ENCODE peak calls at places on chromosomes 12 and 14, in four cellular contexts. One of them, this sample, is unnamed.

GRCh38 chr12:56510786-56511185 is 10.8 kb upstream of the RBMS2 start:
- DNase-seq in heart right ventricle: no peak
- DNase-seq in tibial artery: no peak
- DNase-seq in colonic mucosa: no peak
- DNase-seq in this sample: no peak

GRCh38 chr14:89243286-89243685 is 173.7 kb downstream of the FOXN3 start:
- DNase-seq in tibial artery: no peak
- DNase-seq in colonic mucosa: no peak
- DNase-seq in heart right ventricle: no peak
- DNase-seq in this sample: no peak

GRCh38 chr14:101088714-101089113 is 185.2 kb upstream of the RTL1 start:
- DNase-seq in heart right ventricle: no peak
- DNase-seq in tibial artery: no peak
- DNase-seq in colonic mucosa: no peak
- DNase-seq in this sample: no peak

GRCh38 chr12:116172224-116172849 is 105.2 kb downstream of the MED13L start:
- DNase-seq in tibial artery: no peak
- DNase-seq in heart right ventricle: no peak
- DNase-seq in colonic mucosa: no peak
- DNase-seq in this sample: no peak

GRCh38 chr12:8742501-8742900 is 44.7 kb downstream of the RIMKLB start:
- DNase-seq in heart right ventricle: no peak
- DNase-seq in colonic mucosa: no peak
- DNase-seq in tibial artery: no peak
- DNase-seq in this sample: no peak

GRCh38 chr12:2265461-2266167 is 212.8 kb downstream of the CACNA1C start:
- DNase-seq in tibial artery: no peak
- DNase-seq in heart right ventricle: no peak
- DNase-seq in colonic mucosa: no peak
- DNase-seq in this sample: no peak

GRCh38 chr12:113448874-113449273 is 22.8 kb downstream of the LHX5 start:
- DNase-seq in tibial artery: no peak
- DNase-seq in heart right ventricle: no peak
- DNase-seq in colonic mucosa: no peak
- DNase-seq in this sample: no peak

GRCh38 chr12:67890726-67891125 is 98.5 kb upstream of the IFNG-AS1 start:
- DNase-seq in colonic mucosa: no peak
- DNase-seq in tibial artery: no peak
- DNase-seq in heart right ventricle: no peak
- DNase-seq in this sample: no peak

GRCh38 chr14:95493503-95493902 is 22.9 kb downstream of the SYNE3 start:
- DNase-seq in heart right ventricle: no peak
- DNase-seq in colonic mucosa: no peak
- DNase-seq in tibial artery: peak; percentile 16
- DNase-seq in this sample: no peak

GRCh38 chr12:121815221-121815620 is 11.4 kb downstream of the SETD1B start:
- DNase-seq in tibial artery: no peak
- DNase-seq in heart right ventricle: no peak
- DNase-seq in colonic mucosa: no peak
- DNase-seq in this sample: no peak

GRCh38 chr12:70398002-70398401 is 31.9 kb downstream of the KCNMB4 start:
- DNase-seq in tibial artery: no peak
- DNase-seq in heart right ventricle: no peak
- DNase-seq in colonic mucosa: no peak
- DNase-seq in this sample: no peak

GRCh38 chr14:106766145-106766544 is 1239.8 kb downstream of the TMEM121 start:
- DNase-seq in colonic mucosa: no peak
- DNase-seq in tibial artery: no peak
- DNase-seq in heart right ventricle: no peak
- DNase-seq in this sample: no peak

GRCh38 chr12:8860165-8860961 is 37.9 kb downstream of the A2ML1 start:
- DNase-seq in colonic mucosa: peak; percentile 22
- DNase-seq in tibial artery: peak; percentile 33
- DNase-seq in heart right ventricle: peak; percentile 13
- DNase-seq in this sample: peak; percentile 25

GRCh38 chr12:27244680-27245005 is 557 bp downstream of the STK38L start:
- DNase-seq in heart right ventricle: no peak
- DNase-seq in colonic mucosa: no peak
- DNase-seq in tibial artery: no peak
- DNase-seq in this sample: no peak

GRCh38 chr14:62209287-62209899 is 447.2 kb downstream of the SNAPC1 start:
- DNase-seq in colonic mucosa: no peak
- DNase-seq in heart right ventricle: no peak
- DNase-seq in tibial artery: no peak
- DNase-seq in this sample: no peak

GRCh38 chr12:13390381-13390856 is 193.9 kb downstream of the EMP1 start:
- DNase-seq in tibial artery: peak; percentile 70
- DNase-seq in colonic mucosa: peak; percentile 97
- DNase-seq in heart right ventricle: peak; percentile 86
- DNase-seq in this sample: no peak

GRCh38 chr14:92726135-92726932 is 22.1 kb downstream of the LGMN start:
- DNase-seq in colonic mucosa: peak; percentile 85
- DNase-seq in heart right ventricle: peak; percentile 62
- DNase-seq in tibial artery: peak; percentile 81
- DNase-seq in this sample: peak; percentile 53

GRCh38 chr12:101694297-101694848 is 3.1 kb upstream of the CHPT1 start:
- DNase-seq in heart right ventricle: no peak
- DNase-seq in colonic mucosa: no peak
- DNase-seq in tibial artery: no peak
- DNase-seq in this sample: no peak

GRCh38 chr12:147242-147641 is 66.7 kb downstream of the SLC6A12 start:
- DNase-seq in colonic mucosa: no peak
- DNase-seq in heart right ventricle: no peak
- DNase-seq in tibial artery: no peak
- DNase-seq in this sample: no peak

GRCh38 chr12:25017336-25017735 is 68.4 kb upstream of the BCAT1 start:
- DNase-seq in tibial artery: no peak
- DNase-seq in heart right ventricle: no peak
- DNase-seq in colonic mucosa: no peak
- DNase-seq in this sample: no peak

GRCh38 chr12:12357697-12358476 is 1.0 kb downstream of the BORCS5 start:
- DNase-seq in tibial artery: no peak
- DNase-seq in heart right ventricle: no peak
- DNase-seq in colonic mucosa: no peak
- DNase-seq in this sample: no peak

GRCh38 chr14:41806355-41806975 is 199.8 kb downstream of the LRFN5 start:
- DNase-seq in colonic mucosa: no peak
- DNase-seq in heart right ventricle: no peak
- DNase-seq in tibial artery: no peak
- DNase-seq in this sample: no peak

GRCh38 chr14:91356218-91356763 is 61.3 kb downstream of the CCDC88C start:
- DNase-seq in tibial artery: no peak
- DNase-seq in colonic mucosa: no peak
- DNase-seq in heart right ventricle: no peak
- DNase-seq in this sample: no peak

GRCh38 chr12:103391103-103391502 is 104.7 kb downstream of the C12orf42 start:
- DNase-seq in colonic mucosa: no peak
- DNase-seq in heart right ventricle: no peak
- DNase-seq in tibial artery: no peak
- DNase-seq in this sample: no peak

GRCh38 chr12:52832451-52832850 is 1.7 kb downstream of the KRT79 start:
- DNase-seq in colonic mucosa: no peak
- DNase-seq in tibial artery: no peak
- DNase-seq in heart right ventricle: no peak
- DNase-seq in this sample: no peak

GRCh38 chr12:84791444-84791843 is 121.2 kb downstream of the SLC6A15 start:
- DNase-seq in heart right ventricle: no peak
- DNase-seq in tibial artery: no peak
- DNase-seq in colonic mucosa: no peak
- DNase-seq in this sample: no peak

GRCh38 chr12:55707841-55708694 is at the start of gene ITGA7:
- DNase-seq in colonic mucosa: peak; percentile 81
- DNase-seq in tibial artery: peak; percentile 59
- DNase-seq in heart right ventricle: peak; percentile 87
- DNase-seq in this sample: peak; percentile 76

DNA sequence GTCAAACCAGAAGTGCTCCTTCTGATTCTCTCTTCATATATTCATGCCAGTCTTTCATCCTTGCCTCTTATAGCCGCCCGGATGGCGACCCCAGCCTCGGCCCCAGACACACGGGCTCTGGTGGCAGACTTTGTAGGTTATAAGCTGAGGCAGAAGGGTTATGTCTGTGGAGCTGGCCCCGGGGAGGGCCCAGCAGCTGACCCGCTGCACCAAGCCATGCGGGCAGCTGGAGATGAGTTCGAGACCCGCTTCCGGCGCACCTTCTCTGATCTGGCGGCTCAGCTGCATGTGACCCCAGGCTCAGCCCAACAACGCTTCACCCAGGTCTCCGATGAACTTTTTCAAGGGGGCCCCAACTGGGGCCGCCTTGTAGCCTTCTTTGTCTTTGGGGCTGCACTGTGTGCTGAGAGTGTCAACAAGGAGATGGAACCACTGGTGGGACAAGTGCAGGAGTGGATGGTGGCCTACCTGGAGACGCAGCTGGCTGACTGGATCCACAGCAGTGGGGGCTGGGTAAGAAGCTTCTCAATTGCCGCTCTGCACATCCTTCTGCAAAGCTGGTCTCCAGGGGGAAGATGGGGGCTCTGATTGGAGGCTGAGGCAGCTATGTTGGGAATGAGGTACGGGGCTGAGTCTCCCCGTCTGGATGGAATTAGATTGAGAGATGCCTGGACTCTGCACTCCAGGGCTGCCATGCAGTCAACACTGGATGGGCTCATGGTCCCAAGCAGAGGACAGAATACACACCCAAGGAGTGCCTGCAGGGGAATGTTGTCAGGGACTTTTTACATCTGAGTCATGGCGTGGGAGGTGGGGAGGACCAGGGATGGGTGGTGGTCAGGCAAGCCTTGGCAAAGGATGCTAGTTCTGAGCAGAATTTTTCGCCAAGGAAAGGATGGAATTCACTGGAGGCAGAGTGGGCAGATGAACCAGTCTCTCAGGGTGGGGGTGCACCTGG is 1.3 kb downstream of the BCL2L2 start:
- DNase-seq in heart right ventricle: no peak
- DNase-seq in colonic mucosa: no peak
- DNase-seq in tibial artery: no peak
- DNase-seq in this sample: no peak
- H3K4me3 ChIP-seq in heart right ventricle: no peak overlapping the region
- H3K4me3 ChIP-seq in colonic mucosa: peak overlapping the region; percentile 70
- H3K4me3 ChIP-seq in tibial artery: peak overlapping the region; percentile 70
- H3K4me3 ChIP-seq in this sample: peak overlapping the region; percentile 68

GRCh38 chr12:50022903-50023302 is 2.4 kb downstream of the RACGAP1 start:
- DNase-seq in colonic mucosa: no peak
- DNase-seq in tibial artery: no peak
- DNase-seq in heart right ventricle: no peak
- DNase-seq in this sample: no peak
- H3K4me1 ChIP-seq in colonic mucosa: peaks cover 3% of the 10 kb centered on the region
- H3K4me1 ChIP-seq in tibial artery: no peaks in the 10 kb centered on the region
- H3K4me1 ChIP-seq in heart right ventricle: peaks cover 18% of the 10 kb centered on the region
- H3K4me1 ChIP-seq in this sample: peaks cover 8% of the 10 kb centered on the region

GRCh38 chr14:33884916-33885315 is 66.0 kb downstream of the EGLN3 start:
- DNase-seq in colonic mucosa: no peak
- DNase-seq in heart right ventricle: no peak
- DNase-seq in tibial artery: no peak
- DNase-seq in this sample: no peak
- H3K4me3 ChIP-seq in colonic mucosa: no peak overlapping the region
- H3K4me3 ChIP-seq in heart right ventricle: no peak overlapping the region
- H3K4me3 ChIP-seq in tibial artery: no peak overlapping the region
- H3K4me3 ChIP-seq in this sample: no peak overlapping the region

DNA sequence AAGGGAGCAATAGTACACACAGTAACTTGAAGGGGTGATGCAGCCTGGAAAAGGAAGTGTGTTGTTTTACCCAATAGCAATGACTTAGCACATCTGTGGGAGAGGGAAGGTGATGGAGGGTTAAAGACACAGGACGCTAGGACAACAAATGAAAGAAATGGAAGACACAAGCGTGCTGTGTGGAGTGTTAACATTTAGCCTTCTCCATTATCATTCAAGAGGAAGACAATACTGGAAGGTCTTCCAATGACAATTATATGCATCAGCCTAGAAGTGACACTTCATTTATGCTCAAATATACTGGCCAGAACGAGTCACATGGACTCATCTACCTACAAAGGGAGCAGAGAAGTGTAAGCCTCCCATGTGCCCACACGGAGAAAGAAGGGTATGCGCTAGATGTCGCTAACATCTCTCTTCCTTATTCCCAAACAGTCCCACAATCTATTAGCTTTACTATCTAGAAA is 20.5 kb downstream of the PPM1H start:
- DNase-seq in tibial artery: no peak
- DNase-seq in colonic mucosa: no peak
- DNase-seq in heart right ventricle: no peak
- DNase-seq in this sample: no peak
- H3K4me1 ChIP-seq in tibial artery: no peaks in the 10 kb centered on the region
- H3K4me1 ChIP-seq in colonic mucosa: no peaks in the 10 kb centered on the region
- H3K4me1 ChIP-seq in heart right ventricle: peaks cover 15% of the 10 kb centered on the region
- H3K4me1 ChIP-seq in this sample: peaks cover 48% of the 10 kb centered on the region

GRCh38 chr12:10750385-10750727 is 27.2 kb upstream of the YBX3 start:
- DNase-seq in heart right ventricle: no peak
- DNase-seq in tibial artery: no peak
- DNase-seq in colonic mucosa: no peak
- DNase-seq in this sample: no peak

GRCh38 chr12:10753066-10753465 is 29.9 kb upstream of the YBX3 start:
- DNase-seq in tibial artery: no peak
- DNase-seq in colonic mucosa: no peak
- DNase-seq in heart right ventricle: no peak
- DNase-seq in this sample: no peak

GRCh38 chr12:10759657-10760056 is 36.5 kb upstream of the YBX3 start:
- DNase-seq in colonic mucosa: no peak
- DNase-seq in heart right ventricle: no peak
- DNase-seq in tibial artery: no peak
- DNase-seq in this sample: no peak

GRCh38 chr12:10756194-10756593 is 33.1 kb upstream of the YBX3 start:
- DNase-seq in heart right ventricle: no peak
- DNase-seq in colonic mucosa: no peak
- DNase-seq in tibial artery: no peak
- DNase-seq in this sample: no peak
- H3K4me3 ChIP-seq in heart right ventricle: no peak overlapping the region
- H3K4me3 ChIP-seq in colonic mucosa: no peak overlapping the region
- H3K4me3 ChIP-seq in tibial artery: no peak overlapping the region
- H3K4me3 ChIP-seq in this sample: no peak overlapping the region

DNA sequence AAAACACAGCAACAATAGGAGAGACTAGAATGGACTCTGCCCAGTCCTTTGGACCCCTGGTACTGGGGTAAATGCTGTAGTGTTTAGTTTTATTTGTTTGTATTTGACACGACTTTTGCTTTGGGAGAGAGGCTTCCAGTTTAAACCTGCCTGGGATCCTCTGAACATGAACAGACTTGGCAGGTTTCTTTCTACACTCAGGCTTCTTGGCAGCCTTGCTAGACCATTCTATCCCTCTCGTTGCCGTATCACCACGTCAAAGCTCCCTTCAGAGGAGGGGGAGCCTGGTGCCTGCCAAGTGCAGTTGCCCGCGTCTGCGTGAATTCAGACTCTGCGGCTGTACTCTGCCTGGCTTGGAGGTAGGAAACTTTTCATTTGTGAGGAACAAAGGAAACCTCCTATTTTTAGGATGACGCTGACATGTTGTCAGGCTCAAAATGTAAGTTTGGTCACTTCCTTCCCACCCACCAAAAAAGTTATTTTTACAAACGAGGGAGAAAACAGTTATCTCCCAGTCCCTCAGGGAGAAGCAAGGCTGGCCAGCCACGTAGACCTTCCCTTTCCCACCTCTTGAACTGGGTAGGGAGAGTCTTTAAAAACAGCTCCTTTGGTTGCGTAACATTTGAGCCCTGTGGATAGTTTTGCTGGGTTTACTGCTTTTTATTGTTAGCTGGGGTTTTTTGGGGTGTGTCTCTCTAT is 26.0 kb downstream of the CD9 start:
- DNase-seq in colonic mucosa: peak; percentile 68
- DNase-seq in tibial artery: peak; percentile 87
- DNase-seq in heart right ventricle: peak; percentile 77
- DNase-seq in this sample: no peak
- H3K4me1 ChIP-seq in colonic mucosa: peaks cover 73% of the 10 kb centered on the region
- H3K4me1 ChIP-seq in tibial artery: peaks cover 6% of the 10 kb centered on the region
- H3K4me1 ChIP-seq in heart right ventricle: peaks cover 100% of the 10 kb centered on the region
- H3K4me1 ChIP-seq in this sample: peaks cover 77% of the 10 kb centered on the region